ENCODE peak calls at places on chromosomes 4 and X, in five cellular contexts. E is mammary epithelial cell, B is nephron progenitor cell, Y is GM06990, X is GM13976. N is an unnamed sample.

GRCh38 chr4:88158360-88159136 is at the start of gene ABCG2:
- DNase-seq in Y (peak; percentile 44), B (peak; percentile 64), X (peak; percentile 60), E (peak; percentile 47), N (peak; percentile 68)

GRCh38 chrX:124860736-124861135 is 458.9 kb upstream of the TEX13C start:
- DNase-seq in Y (no peak), X (no peak), E (no peak), B (no peak), N (no peak)

GRCh38 chrX:7941390-7942042 is 14.3 kb upstream of the PNPLA4 start:
- DNase-seq in E (peak; percentile 9), B (peak; percentile 8), X (no peak), Y (no peak), N (peak; percentile 8)

GRCh38 chr4:164731827-164732474 is 22.0 kb upstream of the SMIM31 start:
- DNase-seq in B (peak; percentile 69), Y (peak; percentile 6), X (peak; percentile 35), E (peak; percentile 15), N (peak; percentile 63)

GRCh38 chrX:34365482-34365881 is 233.4 kb upstream of the FAM47A start:
- DNase-seq in X (no peak), E (peak; percentile 17), Y (no peak), B (peak; percentile 8), N (peak; percentile 41)

GRCh38 chr4:121061861-121062260 is 10.5 kb downstream of the NDNF start:
- DNase-seq in B (no peak), E (no peak), Y (no peak), X (no peak), N (peak; percentile 58)

GRCh38 chr4:91488946-91489345 is 814.8 kb upstream of the GRID2 start:
- DNase-seq in X (no peak), B (no peak), Y (no peak), E (no peak), N (peak; percentile 35)

GRCh38 chr4:38526412-38526811 is 137.6 kb upstream of the KLF3 start:
- DNase-seq in X (no peak), B (no peak), E (no peak), Y (no peak), N (no peak)

GRCh38 chr4:186702940-186703339 is 20.7 kb downstream of the FAT1 start:
- DNase-seq in X (no peak), Y (no peak), E (no peak), B (no peak), N (no peak)

GRCh38 chr4:140635606-140636005 is 66.8 kb upstream of the UCP1 start:
- DNase-seq in E (peak; percentile 28), Y (no peak), X (no peak), B (peak; percentile 23), N (peak; percentile 65)

GRCh38 chr4:137768881-137769280 is 236.6 kb upstream of the PCDH18 start:
- DNase-seq in B (no peak), X (no peak), Y (no peak), E (no peak), N (no peak)

GRCh38 chr4:38625508-38625907 is 38.5 kb upstream of the KLF3 start:
- DNase-seq in B (no peak), Y (no peak), X (no peak), E (no peak), N (no peak)

GRCh38 chrX:103927030-103927429 is 35.4 kb upstream of the TMSB15B start:
- DNase-seq in B (no peak), Y (no peak), E (no peak), X (no peak), N (no peak)

GRCh38 chr4:22179124-22179874 is 230.7 kb upstream of the KCNIP4 start:
- DNase-seq in B (no peak), Y (no peak), X (no peak), E (peak; percentile 90), N (peak; percentile 79)

GRCh38 chrX:8726031-8726652 is 5.8 kb downstream of the ANOS1 start:
- DNase-seq in E (peak; percentile 14), Y (no peak), B (no peak), X (no peak), N (peak; percentile 64)

GRCh38 chr4:124105212-124105611 is 607.3 kb downstream of the ANKRD50 start:
- DNase-seq in X (no peak), Y (no peak), E (no peak), B (no peak), N (peak; percentile 71)

GRCh38 chr4:138035781-138036258 is 206.3 kb downstream of the SLC7A11 start:
- DNase-seq in E (peak; percentile 54), Y (peak; percentile 32), X (peak; percentile 45), B (peak; percentile 16), N (peak; percentile 71)

GRCh38 chr4:142091085-142091513 is 454.7 kb downstream of the IL15 start:
- DNase-seq in E (peak; percentile 89), B (no peak), Y (no peak), X (no peak), N (peak; percentile 87)

GRCh38 chr4:53640576-53641459 is 49.5 kb upstream of the LNX1 start:
- DNase-seq in X (peak; percentile 19), Y (peak; percentile 48), B (no peak), E (no peak), N (no peak)

GRCh38 chr4:43282534-43282933 is 390.0 kb downstream of the GRXCR1 start:
- DNase-seq in E (no peak), X (no peak), Y (no peak), B (no peak), N (no peak)

GRCh38 chrX:153598541-153599191 is at the start of gene CCNQ:
- DNase-seq in E (peak; percentile 28), B (peak; percentile 36), X (no peak), Y (peak; percentile 70), N (peak; percentile 36)

GRCh38 chr4:139509727-139510410 is 46.1 kb downstream of the SETD7 start:
- DNase-seq in B (no peak), Y (no peak), X (no peak), E (no peak), N (peak; percentile 32)

GRCh38 chr4:186900232-186900900 is 176.7 kb upstream of the FAT1 start:
- DNase-seq in B (no peak), X (no peak), E (peak; percentile 68), Y (no peak), N (peak; percentile 61)

GRCh38 chr4:70577220-70577927 is 14.7 kb upstream of the AMBN start:
- DNase-seq in B (peak; percentile 15), Y (no peak), X (no peak), E (no peak), N (peak; percentile 20)

GRCh38 chr4:123256006-123256405 is 140.6 kb upstream of the SPRY1 start:
- DNase-seq in Y (no peak), E (no peak), B (no peak), X (no peak), N (no peak)

GRCh38 chrX:5415738-5416137 is 812.9 kb downstream of the NLGN4X start:
- DNase-seq in E (no peak), B (no peak), Y (no peak), X (no peak), N (no peak)

GRCh38 chr4:124596811-124597210 is 115.7 kb downstream of the ANKRD50 start:
- DNase-seq in Y (no peak), X (no peak), E (no peak), B (no peak), N (no peak)

GRCh38 chr4:2796261-2797187 is 3.6 kb downstream of the SH3BP2 start:
- DNase-seq in B (no peak), E (peak; percentile 31), Y (peak; percentile 7), X (no peak), N (peak; percentile 88)

GRCh38 chr4:1014395-1015167 is 3.2 kb downstream of the FGFRL1 start:
- DNase-seq in E (no peak), B (peak; percentile 40), X (no peak), Y (no peak), N (no peak)

GRCh38 chr4:158209825-158210807 is at the start of gene TMEM144:
- DNase-seq in E (peak; percentile 87), Y (peak; percentile 40), B (peak; percentile 81), X (peak; percentile 55), N (peak; percentile 90)

GRCh38 chrX:69285401-69285871 is 120.2 kb upstream of the PJA1 start:
- DNase-seq in B (no peak), Y (no peak), X (no peak), E (no peak), N (peak; percentile 34)

GRCh38 chrX:33183366-33183765 is 28.0 kb downstream of the DMD start:
- DNase-seq in B (no peak), E (peak; percentile 23), X (no peak), Y (no peak), N (no peak)

GRCh38 chr4:40515398-40516293 is 114.0 kb downstream of the RBM47 start:
- DNase-seq in B (peak; percentile 16), E (no peak), X (peak; percentile 84), Y (peak; percentile 79), N (peak; percentile 34)

GRCh38 chr4:7850489-7850888 is 89.2 kb downstream of the AFAP1 start:
- DNase-seq in B (no peak), Y (no peak), X (no peak), E (no peak), N (no peak)
- TF ChIP-seq CTCF in B (no peak), Y (no peak), X (no peak), E (no peak), N (no peak)

GRCh38 chrX:136607236-136607635 is 40.7 kb upstream of the CD40LG start:
- DNase-seq in X (no peak), Y (no peak), E (no peak), B (no peak), N (no peak)

GRCh38 chrX:136608295-136608933 is 39.5 kb upstream of the CD40LG start:
- DNase-seq in B (peak; percentile 5), X (no peak), E (peak; percentile 20), Y (no peak), N (peak; percentile 40)
- TF ChIP-seq CTCF in B (peak; percentile 13), X (peak; percentile 48), E (peak; percentile 42), Y (peak; percentile 28), N (peak; percentile 33)

GRCh38 chr4:109925396-109925795 is 12.7 kb downstream of the EGF start:
- DNase-seq in X (no peak), E (no peak), B (no peak), Y (no peak), N (no peak)
- TF ChIP-seq CTCF in X (no peak), E (no peak), B (no peak), Y (no peak), N (no peak)

DNA sequence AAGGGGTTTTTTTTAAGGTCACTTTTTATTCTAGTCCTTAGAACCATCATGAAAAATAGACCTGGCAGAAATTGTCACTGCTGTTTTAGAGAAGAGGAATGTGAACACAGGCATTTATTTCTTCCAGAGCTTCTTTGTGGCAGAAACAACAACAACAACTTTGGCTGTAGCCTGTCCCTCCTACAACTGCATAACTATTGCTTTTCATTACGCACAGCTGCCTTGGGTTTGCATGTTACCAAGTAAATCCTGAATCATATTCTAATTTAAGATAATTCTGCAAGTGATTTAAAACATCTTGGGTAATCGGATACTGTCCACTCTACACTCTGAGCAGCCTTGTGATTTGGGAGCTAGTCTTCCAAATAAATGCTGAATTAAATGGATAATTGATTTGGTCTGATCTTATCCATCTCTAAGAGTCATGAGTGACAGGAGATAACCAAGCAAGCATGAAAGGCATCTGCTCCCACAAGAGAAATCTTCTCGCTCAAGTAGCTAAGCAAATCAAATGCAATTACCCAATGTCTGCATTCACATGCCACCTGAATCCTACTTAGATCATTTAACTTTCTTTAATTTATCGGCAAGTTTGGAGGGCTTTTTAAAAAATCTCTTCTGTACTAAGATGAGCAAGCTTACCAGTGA is 73.4 kb downstream of the EGF start:
- DNase-seq in E (no peak), X (no peak), Y (no peak), B (no peak), N (no peak)
- TF ChIP-seq CTCF in E (no peak), X (no peak), Y (no peak), B (no peak), N (no peak)

N was measured in epithelial cell of esophagus.